ENCODE peak calls at places on chromosomes 13 and 19, in five cellular contexts. R is NCI-H446 treated with DMSO at 0.1 percent for 48 hours; U is AG09319; V is cardiac muscle cell; M is central memory CD4-positive, alpha-beta T cell. P is an unnamed sample.

GRCh38 chr13:88154001-88154400 is 482.8 kb downstream of the SLITRK5 start:
- DNase-seq in M (no peak), R (no peak), V (no peak), U (no peak), P (no peak)

GRCh38 chr13:111415765-111416164 is 95.3 kb downstream of the TEX29 start:
- DNase-seq in U (no peak), M (no peak), R (no peak), V (no peak), P (no peak)

GRCh38 chr19:3784607-3785463 is 1.3 kb downstream of the MATK start:
- DNase-seq in M (no peak), V (no peak), U (no peak), R (no peak), P (no peak)

GRCh38 chr13:75872970-75873369 is 236.8 kb downstream of the LMO7 start:
- DNase-seq in U (no peak), V (no peak), R (no peak), M (no peak), P (no peak)

GRCh38 chr13:100513987-100514670 is 74.5 kb downstream of the GGACT start:
- DNase-seq in R (no peak), V (no peak), M (no peak), U (no peak), P (no peak)

GRCh38 chr19:24000656-24001055 is 86.0 kb downstream of the ZNF726 start:
- DNase-seq in V (no peak), M (no peak), U (no peak), R (no peak), P (no peak)

GRCh38 chr13:61142506-61142905 is 273.1 kb downstream of the PCDH20 start:
- DNase-seq in M (no peak), V (no peak), R (peak), U (no peak), P (no peak)

GRCh38 chr19:15124572-15125231 is 17.5 kb downstream of the SYDE1 start:
- DNase-seq in U (no peak), V (no peak), M (peak), R (no peak), P (no peak)

GRCh38 chr19:17324357-17325114 is 10.1 kb downstream of the ANO8 start:
- DNase-seq in R (no peak), U (no peak), V (no peak), M (no peak), P (no peak)

GRCh38 chr13:48160879-48161278 is 66.0 kb upstream of the MED4 start:
- DNase-seq in M (no peak), U (no peak), R (peak), V (no peak), P (peak)

GRCh38 chr19:41376998-41377365 is 649 bp downstream of the TMEM91 start:
- DNase-seq in V (no peak), M (no peak), U (no peak), R (no peak), P (no peak)

GRCh38 chr13:23161176-23161825 is 19.5 kb upstream of the SGCG start:
- DNase-seq in M (no peak), U (no peak), V (no peak), R (no peak), P (no peak)

GRCh38 chr13:80399340-80400163 is 58.6 kb upstream of the SPRY2 start:
- DNase-seq in M (peak), V (no peak), U (no peak), R (no peak), P (no peak)

GRCh38 chr13:58488251-58488650 is 856.7 kb downstream of the PCDH17 start:
- DNase-seq in R (no peak), M (no peak), V (no peak), U (no peak), P (no peak)

GRCh38 chr13:113804703-113805430 is 45.8 kb downstream of the TMEM255B start:
- DNase-seq in V (no peak), M (no peak), U (no peak), R (no peak), P (no peak)

GRCh38 chr13:94704347-94705080 is 7.8 kb downstream of the SOX21 start:
- DNase-seq in R (no peak), M (no peak), U (no peak), V (no peak), P (no peak)

GRCh38 chr19:6126335-6126974 is 9.0 kb upstream of the ACSBG2 start:
- DNase-seq in U (no peak), V (peak), R (peak), M (peak), P (peak)

GRCh38 chr19:33426621-33427475 is 53.3 kb downstream of the CEBPG start:
- DNase-seq in U (no peak), V (peak), M (no peak), R (no peak), P (peak)

GRCh38 chr13:33405371-33405770 is 119.8 kb upstream of the STARD13 start:
- DNase-seq in M (no peak), R (no peak), V (no peak), U (no peak), P (no peak)

GRCh38 chr13:29905845-29906244 is 55.4 kb upstream of the UBL3 start:
- DNase-seq in U (no peak), R (no peak), V (no peak), M (no peak), P (no peak)

P was measured in NCI-H1694.